ENCODE peak calls at places on chromosomes 11 and 22, in four cellular contexts. V is cardiac muscle cell, S is brain microvascular endothelial cell, N is fibroblast of lung. M is an unnamed sample.

GRCh38 chr22:39932918-39933649 is 27.1 kb upstream of the TMA7B start:
- DNase-seq in V (peak; percentile 53), S (no peak), N (no peak), M (peak; percentile 37)

GRCh38 chr11:9574806-9575530 is 1.5 kb downstream of the WEE1 start:
- DNase-seq in V (peak; percentile 92), S (peak; percentile 83), N (peak; percentile 85), M (peak; percentile 89)

GRCh38 chr22:50599816-50600454 is 658 bp upstream of the MAPK8IP2 start:
- DNase-seq in V (peak; percentile 46), S (no peak), N (peak; percentile 33), M (no peak)

GRCh38 chr22:37231406-37232139 is 12.5 kb downstream of the RAC2 start:
- DNase-seq in V (no peak), S (no peak), N (no peak), M (no peak)

GRCh38 chr11:69715446-69715845 is 11.6 kb upstream of the FGF19 start:
- DNase-seq in V (no peak), S (no peak), N (no peak), M (no peak)

GRCh38 chr22:46754110-46754799 is 8.2 kb upstream of the TBC1D22A start:
- DNase-seq in V (peak; percentile 97), S (peak; percentile 99), N (peak; percentile 98), M (peak; percentile 98)

GRCh38 chr22:35349704-35350538 is 31.0 kb upstream of the HMOX1 start:
- DNase-seq in V (peak; percentile 31), S (no peak), N (peak; percentile 41), M (peak; percentile 47)

GRCh38 chr11:77154381-77155081 is 26.5 kb downstream of the MYO7A start:
- DNase-seq in V (no peak), S (no peak), N (no peak), M (no peak)

GRCh38 chr11:13289081-13289480 is 11.5 kb downstream of the BMAL1 start:
- DNase-seq in V (peak; percentile 42), S (peak; percentile 17), N (peak; percentile 43), M (peak; percentile 31)

GRCh38 chr11:9089061-9089460 is 2.3 kb downstream of the SCUBE2 start:
- DNase-seq in V (no peak), S (no peak), N (no peak), M (no peak)

GRCh38 chr11:62477927-62478326 is 59.1 kb downstream of the SCGB1A1 start:
- DNase-seq in V (no peak), S (no peak), N (no peak), M (no peak)

GRCh38 chr11:65355776-65356393 is 1.3 kb downstream of the TIGD3 start:
- DNase-seq in V (peak; percentile 46), S (peak; percentile 38), N (no peak), M (peak; percentile 36)

GRCh38 chr11:75480890-75481190 is 44.9 kb downstream of the GDPD5 start:
- DNase-seq in V (no peak), S (no peak), N (no peak), M (no peak)

GRCh38 chr11:1949302-1949701 is 2.2 kb downstream of the MRPL23 start:
- DNase-seq in V (no peak), S (no peak), N (no peak), M (no peak)

GRCh38 chr11:44780940-44781631 is 54.3 kb downstream of the TSPAN18 start:
- DNase-seq in V (peak; percentile 87), S (peak; percentile 49), N (peak; percentile 36), M (no peak)

DNA sequence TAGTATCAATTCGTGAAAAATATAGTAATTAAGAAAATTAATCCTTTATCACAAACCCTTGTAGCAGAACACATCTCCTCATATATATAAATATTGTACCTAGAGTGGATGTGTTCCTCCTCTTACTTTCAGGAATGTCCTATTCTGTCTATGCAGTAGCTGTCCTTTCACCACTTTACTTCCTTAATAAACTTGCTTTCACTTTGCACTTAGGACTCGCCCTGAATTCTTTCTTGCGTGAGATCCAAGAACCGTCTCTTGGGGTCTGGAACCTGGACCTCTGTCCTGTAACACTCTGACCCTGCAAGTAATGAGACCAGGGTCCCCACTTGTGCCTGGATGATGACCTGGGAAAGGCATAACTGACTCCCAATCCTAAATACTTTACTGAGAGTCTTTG is 69.5 kb downstream of the FAM168A start:
- DNase-seq in V (no peak), S (no peak), N (no peak), M (no peak)
- H3K4me3 ChIP-seq in V (no peak overlapping the region), S (no peak overlapping the region), N (no peak overlapping the region), M (no peak overlapping the region)

DNA sequence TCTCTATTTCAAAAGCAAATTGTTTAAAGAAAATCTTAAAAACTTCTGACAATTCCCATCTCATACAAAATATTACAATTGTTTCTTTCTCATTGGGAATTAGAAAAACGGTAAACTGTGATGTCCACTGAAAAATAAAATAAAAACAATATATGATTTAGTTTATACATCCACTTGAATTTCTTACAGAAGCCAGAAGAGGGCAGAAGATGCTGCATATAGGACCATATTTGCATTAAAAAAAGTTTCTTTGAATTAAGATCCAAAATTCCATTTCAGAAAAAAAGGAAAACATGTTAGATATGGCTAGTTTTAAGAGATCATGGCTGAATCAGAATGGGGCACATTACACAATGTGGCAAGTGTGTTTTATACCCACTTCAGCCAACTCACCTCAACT is 39.3 kb upstream of the LRRC4C start:
- DNase-seq in V (peak; percentile 42), S (no peak), N (peak; percentile 25), M (peak; percentile 37)
- TF ChIP-seq CTCF in V (peak; percentile 31), S (peak; percentile 20), N (no peak), M (peak; percentile 38)

DNA sequence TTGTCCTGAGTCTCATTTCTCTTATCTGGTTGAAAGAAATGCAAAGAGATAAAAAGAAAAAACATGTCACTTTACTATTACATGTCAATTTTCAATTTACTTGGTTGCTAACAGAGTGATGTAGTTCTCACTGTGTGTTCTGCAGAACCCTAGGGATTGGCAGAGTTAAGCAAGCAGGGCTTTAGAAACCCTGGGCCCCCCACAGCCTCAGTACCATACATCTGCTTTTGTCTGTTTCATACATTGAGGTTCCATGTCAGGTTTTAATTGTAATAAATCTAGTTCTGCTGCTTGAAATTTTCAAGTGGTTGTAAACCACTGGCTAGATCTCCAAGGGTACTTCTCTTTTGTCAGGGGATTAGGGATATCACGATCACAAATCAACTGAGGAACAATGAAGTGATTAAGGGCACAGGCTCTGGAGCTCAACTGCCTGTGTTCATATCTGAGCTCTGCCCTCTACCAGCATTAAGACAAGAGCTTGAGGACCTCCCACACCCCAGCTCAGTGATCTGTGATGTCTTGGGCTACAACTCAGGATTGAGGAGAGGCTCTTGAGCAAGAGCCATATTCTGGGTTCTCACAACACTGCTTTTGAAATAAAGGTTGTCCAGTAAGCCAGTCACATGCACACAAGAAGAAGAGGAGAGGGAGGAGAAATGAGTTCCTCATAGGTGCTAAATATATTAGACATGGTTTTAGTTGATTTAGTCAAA is 16.2 kb upstream of the SORL1 start:
- DNase-seq in V (no peak), S (no peak), N (no peak), M (no peak)
- H3K4me3 ChIP-seq in V (no peak overlapping the region), S (no peak overlapping the region), N (no peak overlapping the region), M (no peak overlapping the region)

DNA sequence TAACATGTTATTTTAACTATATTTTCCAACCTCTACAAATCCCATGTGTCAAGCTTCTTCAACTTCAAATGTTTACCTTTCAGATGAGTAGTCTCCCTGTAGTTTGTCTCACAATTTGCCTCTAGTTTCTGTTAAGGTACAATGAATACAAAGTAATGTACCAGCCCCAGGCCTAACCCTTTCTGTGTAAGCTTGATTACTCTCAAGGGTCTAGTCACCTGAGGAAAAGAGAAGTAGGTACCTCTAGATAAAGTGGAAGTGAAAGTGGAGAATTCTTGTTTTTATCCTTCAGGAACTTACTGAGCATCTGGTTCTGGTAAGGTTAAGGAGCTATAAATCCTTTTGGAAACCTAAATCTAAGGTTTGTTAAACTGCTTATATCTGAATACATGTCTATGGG is at the start of gene OR51A7:
- DNase-seq in V (no peak), S (no peak), N (no peak), M (no peak)
- TF ChIP-seq CTCF in V (no peak), S (no peak), N (no peak), M (no peak)

GRCh38 chr11:128615076-128615475 is 27.7 kb upstream of the ETS1 start:
- DNase-seq in V (no peak), S (no peak), N (no peak), M (no peak)

GRCh38 chr11:128613300-128613995 is 26.1 kb upstream of the ETS1 start:
- DNase-seq in V (no peak), S (no peak), N (no peak), M (no peak)

GRCh38 chr11:128608732-128609131 is 21.4 kb upstream of the ETS1 start:
- DNase-seq in V (no peak), S (no peak), N (no peak), M (no peak)

GRCh38 chr11:128607819-128608218 is 20.5 kb upstream of the ETS1 start:
- DNase-seq in V (no peak), S (no peak), N (no peak), M (no peak)

GRCh38 chr11:128610765-128611617 is 23.6 kb upstream of the ETS1 start:
- DNase-seq in V (no peak), S (no peak), N (no peak), M (no peak)
- H3K4me3 ChIP-seq in V (no peak overlapping the region), S (no peak overlapping the region), N (no peak overlapping the region), M (no peak overlapping the region)

DNA sequence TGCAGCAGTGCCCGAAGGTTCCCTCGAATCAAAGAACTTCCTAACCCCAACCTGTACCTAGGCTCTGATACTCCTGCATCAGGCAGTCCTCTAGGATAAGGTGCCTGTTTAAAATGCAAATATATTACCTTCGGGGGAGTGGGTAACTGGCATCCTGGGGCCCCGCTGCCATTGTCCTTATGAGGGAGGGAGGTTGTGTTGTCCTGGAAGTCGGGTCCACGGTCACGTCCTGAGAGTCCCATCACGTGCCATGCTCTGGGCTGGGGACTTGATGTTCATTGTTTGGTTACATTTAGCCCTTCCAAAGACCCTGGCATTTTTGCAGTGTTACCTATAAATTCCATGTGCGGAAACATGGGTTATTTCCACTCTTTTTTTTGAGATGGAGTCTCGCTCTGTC is 67.6 kb downstream of the PARVB start:
- DNase-seq in V (no peak), S (no peak), N (no peak), M (no peak)
- TF ChIP-seq CTCF in V (no peak), S (no peak), N (no peak), M (no peak)

GRCh38 chr11:105823495-105824033 is 198.5 kb downstream of the MSANTD4 start:
- DNase-seq in V (no peak), S (no peak), N (peak; percentile 38), M (no peak)

GRCh38 chr11:105821366-105821765 is 200.7 kb downstream of the MSANTD4 start:
- DNase-seq in V (no peak), S (no peak), N (no peak), M (no peak)

GRCh38 chr11:105824494-105825013 is 197.5 kb downstream of the MSANTD4 start:
- DNase-seq in V (no peak), S (no peak), N (no peak), M (no peak)

GRCh38 chr11:105825141-105825540 is 196.9 kb downstream of the MSANTD4 start:
- DNase-seq in V (no peak), S (no peak), N (no peak), M (no peak)

GRCh38 chr11:105821781-105822180 is 200.3 kb downstream of the MSANTD4 start:
- DNase-seq in V (no peak), S (no peak), N (no peak), M (no peak)
- H3K4me3 ChIP-seq in V (no peak overlapping the region), S (no peak overlapping the region), N (no peak overlapping the region), M (no peak overlapping the region)

M was measured in astrocyte of the spinal cord.